ENCODE peak calls at places on chromosomes 7 and 10, in five cellular contexts. T is SK-N-SH, O is HepG2, V is K562, W is HCT116. Y is an unnamed sample.
A peak's percentile ranks its signal among the peaks of the same experiment; 100 is the strongest.

GRCh38 chr7:119963654-119964053 is 309.3 kb upstream of the KCND2 start:
- DNase-seq in W (no peak), O (no peak), T (no peak), V (peak; percentile 72), Y (no peak)

GRCh38 chr10:28984431-28984830 is 304.4 kb upstream of the LYZL1 start:
- DNase-seq in W (no peak), O (peak; percentile 33), T (no peak), V (peak; percentile 70), Y (no peak)

GRCh38 chr7:10802526-10802925 is 171.1 kb upstream of the PHF14 start:
- DNase-seq in O (no peak), W (no peak), T (no peak), V (no peak), Y (no peak)

GRCh38 chr7:5491251-5492044 is 67.8 kb upstream of the TNRC18 start:
- DNase-seq in W (no peak), V (no peak), T (peak; percentile 93), O (no peak), Y (no peak)

GRCh38 chr7:156753630-156754029 is 113.1 kb downstream of the RNF32 start:
- DNase-seq in O (no peak), W (no peak), V (peak; percentile 10), T (no peak), Y (no peak)

GRCh38 chr10:71179382-71179781 is 33.0 kb upstream of the UNC5B start:
- DNase-seq in O (no peak), T (no peak), V (no peak), W (no peak), Y (no peak)

GRCh38 chr10:120365872-120366271 is 91.2 kb upstream of the PLPP4 start:
- DNase-seq in O (no peak), V (no peak), W (no peak), T (no peak), Y (no peak)

GRCh38 chr7:4204530-4205165 is 477.4 kb upstream of the FOXK1 start:
- DNase-seq in V (no peak), O (no peak), T (no peak), W (no peak), Y (no peak)

GRCh38 chr7:130886438-130887135 is 152.6 kb upstream of the KLF14 start:
- DNase-seq in V (no peak), W (no peak), T (no peak), O (no peak), Y (no peak)

GRCh38 chr10:57014758-57015157 is 653.7 kb upstream of the ZWINT start:
- DNase-seq in W (no peak), V (no peak), T (no peak), O (no peak), Y (no peak)
- TF ChIP-seq YY1 in W (no peak), V (no peak), T (no peak), O (no peak), Y (no peak)

DNA sequence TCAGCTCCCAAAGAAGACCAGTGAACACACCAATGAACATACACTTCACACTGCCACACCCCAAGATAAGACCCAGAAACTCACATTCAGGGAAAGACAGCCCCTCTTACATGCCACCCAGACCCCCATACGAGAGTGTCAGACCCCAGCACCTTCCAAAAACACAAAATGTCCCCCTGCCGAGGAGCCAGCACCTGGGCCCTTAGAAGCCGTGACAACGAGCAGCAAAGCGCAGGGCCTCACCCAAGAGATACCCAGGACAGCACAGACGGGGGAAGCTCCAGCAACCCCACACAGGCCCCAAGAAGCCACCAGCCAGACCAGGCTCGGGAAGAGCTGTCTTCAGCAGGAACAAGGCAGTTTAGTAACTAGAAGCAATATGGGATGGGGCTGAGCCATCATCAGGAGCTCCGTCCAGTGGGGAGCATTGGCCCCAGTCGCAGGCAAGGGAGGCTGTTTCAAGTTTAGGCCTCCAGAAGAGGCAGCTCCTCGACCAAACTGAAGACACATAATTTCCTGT is 243.6 kb downstream of the PTPRN2 start:
- DNase-seq in W (no peak), T (no peak), O (no peak), V (no peak), Y (no peak)
- H3K4me1 ChIP-seq in W (no peaks in the 10 kb centered on the region), T (no peaks in the 10 kb centered on the region), O (no peaks in the 10 kb centered on the region), V (no peaks in the 10 kb centered on the region), Y (no peaks in the 10 kb centered on the region)

DNA sequence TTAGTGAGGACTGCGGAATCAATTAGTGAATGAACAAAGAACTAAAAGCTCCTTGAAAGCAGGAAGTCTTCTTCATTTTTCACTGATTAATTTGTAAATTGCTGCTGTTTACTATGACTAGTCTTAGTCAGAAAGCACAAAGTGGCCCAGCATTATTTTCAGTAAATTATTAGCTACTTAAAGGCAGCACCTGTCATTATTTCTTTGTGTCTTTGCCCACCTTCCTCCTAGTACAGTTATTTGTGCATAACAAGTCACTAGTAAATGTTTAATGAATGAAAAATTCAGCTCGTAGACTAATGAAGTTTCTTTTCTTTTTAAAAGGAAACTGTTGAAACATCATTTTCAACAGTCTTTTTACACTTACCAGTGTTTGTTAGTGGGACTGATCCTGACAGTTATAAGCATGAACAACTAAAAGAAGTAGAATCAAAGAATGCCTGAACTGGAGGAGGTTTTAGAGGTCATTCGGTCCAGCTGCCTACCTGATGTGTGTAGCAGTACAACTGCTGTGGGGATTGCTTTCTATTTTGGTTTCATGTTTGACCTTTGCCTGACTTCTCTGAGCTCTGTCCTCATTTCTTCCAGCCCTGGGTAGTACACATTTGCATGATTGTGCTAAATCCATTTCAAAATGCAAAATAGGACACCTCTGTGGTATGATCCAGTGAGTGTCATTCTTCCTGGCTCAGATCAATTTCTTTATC is 140.0 kb upstream of the PHYHIPL start:
- DNase-seq in T (no peak), V (no peak), W (no peak), O (peak; percentile 75), Y (no peak)
- TF ChIP-seq YY1 in T (no peak), V (no peak), W (no peak), O (no peak), Y (no peak)

GRCh38 chr10:69363666-69364065 is 53.1 kb downstream of the TACR2 start:
- DNase-seq in O (no peak), V (no peak), W (no peak), T (no peak), Y (no peak)

GRCh38 chr10:69360485-69361302 is 56.0 kb downstream of the TACR2 start:
- DNase-seq in V (no peak), O (no peak), W (no peak), T (no peak), Y (no peak)

GRCh38 chr10:69362471-69362954 is 54.2 kb downstream of the TACR2 start:
- DNase-seq in W (no peak), T (peak; percentile 44), O (no peak), V (no peak), Y (no peak)

GRCh38 chr10:69359089-69360025 is 57.4 kb downstream of the TACR2 start:
- DNase-seq in V (no peak), T (no peak), O (no peak), W (no peak), Y (no peak)

DNA sequence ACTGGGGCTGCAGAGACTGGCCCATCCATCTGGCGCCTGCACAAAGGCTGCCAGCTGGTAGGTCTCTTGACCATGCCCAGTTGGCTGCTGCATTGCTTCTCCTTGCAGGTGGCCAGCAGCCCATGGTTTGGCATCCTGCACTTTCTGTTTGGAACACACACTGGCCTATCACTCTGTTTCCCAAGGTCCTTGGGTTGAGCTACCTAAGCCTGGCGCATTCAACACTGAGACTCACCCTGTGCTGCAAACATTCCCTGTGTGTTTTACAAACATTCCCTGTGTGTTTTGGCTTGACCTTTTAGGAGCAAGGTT is 55.5 kb downstream of the TACR2 start:
- DNase-seq in T (no peak), O (no peak), V (no peak), W (no peak), Y (no peak)
- H3K4me1 ChIP-seq in T (peaks cover 29% of the 10 kb centered on the region), O (no peaks in the 10 kb centered on the region), V (peaks cover 4% of the 10 kb centered on the region), W (no peaks in the 10 kb centered on the region), Y (peaks cover 8% of the 10 kb centered on the region)

GRCh38 chr10:124250506-124250905 is 157.1 kb upstream of the CHST15 start:
- DNase-seq in V (no peak), W (no peak), T (no peak), O (no peak), Y (no peak)
- TF ChIP-seq YY1 in V (no peak), W (no peak), T (no peak), O (no peak), Y (no peak)

GRCh38 chr7:92155108-92155755 is 21.0 kb upstream of the CYP51A1 start:
- DNase-seq in O (no peak), V (no peak), T (no peak), W (no peak), Y (no peak)
- H3K4me1 ChIP-seq in O (no peaks in the 10 kb centered on the region), V (no peaks in the 10 kb centered on the region), T (no peaks in the 10 kb centered on the region), W (no peaks in the 10 kb centered on the region), Y (no peaks in the 10 kb centered on the region)

GRCh38 chr7:24436131-24436920 is 136.9 kb upstream of the PALS2 start:
- DNase-seq in T (no peak), V (no peak), O (no peak), W (no peak), Y (peak; percentile 90)
- TF ChIP-seq YY1 in T (no peak), V (no peak), O (no peak), W (no peak), Y (no peak)

GRCh38 chr10:133257489-133258065 is 19.1 kb downstream of the ADAM8 start:
- DNase-seq in V (peak; percentile 77), O (no peak), W (no peak), T (peak; percentile 69), Y (no peak)
- H3K4me1 ChIP-seq in V (peaks cover 69% of the 10 kb centered on the region), O (peaks cover 35% of the 10 kb centered on the region), W (peaks cover 40% of the 10 kb centered on the region), T (peaks cover 16% of the 10 kb centered on the region), Y (peaks cover 8% of the 10 kb centered on the region)